ENCODE peak calls at places on chromosomes 11 and 22, in ten cellular contexts. R, D, H, Q, O, F, P, C, N and U are unnamed samples.
A peak's percentile ranks its signal among the peaks of the same experiment; 100 is the strongest.

GRCh38 chr11:33065445-33066178 is 26.2 kb downstream of the TCP11L1 start:
- DNase-seq in N (peak; percentile 63), P (peak; percentile 84), F (peak; percentile 90), C (peak; percentile 52), O (peak; percentile 58), H (no peak), Q (peak; percentile 50), D (peak; percentile 44), R (no peak), U (peak; percentile 68)

GRCh38 chr11:35142481-35143207 is 3.7 kb downstream of the CD44 start:
- DNase-seq in Q (peak; percentile 91), N (no peak), D (no peak), O (no peak), H (no peak), C (peak; percentile 84), P (no peak), F (no peak), R (no peak), U (peak; percentile 82)

GRCh38 chr11:128687321-128687720 is 6.6 kb upstream of the FLI1 start:
- DNase-seq in R (no peak), C (peak; percentile 49), O (peak; percentile 46), N (no peak), F (peak; percentile 58), P (peak; percentile 74), H (no peak), D (no peak), Q (no peak), U (no peak)

GRCh38 chr11:10623797-10624761 is 55.6 kb upstream of the LYVE1 start:
- DNase-seq in P (peak; percentile 86), F (peak; percentile 75), H (no peak), R (no peak), N (no peak), Q (no peak), C (no peak), O (no peak), D (no peak), U (peak; percentile 25)

GRCh38 chr11:80925291-80925690 is 1484.5 kb upstream of the TENM4 start:
- DNase-seq in F (peak; percentile 1), O (no peak), D (no peak), N (no peak), R (no peak), P (no peak), C (peak; percentile 15), H (no peak), Q (no peak), U (no peak)

GRCh38 chr11:82465481-82465880 is 268.2 kb downstream of the FAM181B start:
- DNase-seq in N (no peak), Q (no peak), C (peak; percentile 48), P (no peak), R (no peak), O (no peak), H (no peak), F (no peak), D (no peak), U (no peak)

GRCh38 chr11:111977141-111978027 is 40.2 kb downstream of the DIXDC1 start:
- DNase-seq in P (peak; percentile 84), D (peak; percentile 43), Q (peak; percentile 57), R (no peak), C (no peak), F (peak; percentile 63), N (peak; percentile 70), O (peak; percentile 77), H (peak; percentile 72), U (peak; percentile 42)

GRCh38 chr22:24285245-24285644 is 14.6 kb downstream of the SPECC1L start:
- DNase-seq in H (no peak), O (no peak), R (no peak), F (no peak), Q (peak; percentile 42), N (no peak), C (no peak), D (no peak), P (no peak), U (peak; percentile 40)

GRCh38 chr11:32343325-32344008 is 91.9 kb downstream of the WT1 start:
- DNase-seq in H (no peak), Q (no peak), P (no peak), O (no peak), R (no peak), F (no peak), D (no peak), N (no peak), C (peak; percentile 13), U (no peak)

GRCh38 chr11:74739546-74740270 is 8.5 kb upstream of the CHRDL2 start:
- DNase-seq in F (peak; percentile 86), R (no peak), C (peak; percentile 49), N (peak; percentile 63), H (no peak), Q (peak; percentile 45), O (peak; percentile 47), P (no peak), D (no peak), U (peak; percentile 81)

GRCh38 chr11:30535818-30536217 is 50.3 kb downstream of the MPPED2 start:
- DNase-seq in H (no peak), R (no peak), O (no peak), Q (no peak), F (no peak), N (no peak), P (no peak), D (no peak), C (no peak), U (no peak)

GRCh38 chr11:83257638-83258229 is 28.4 kb downstream of the CCDC90B start:
- DNase-seq in P (no peak), O (no peak), H (no peak), C (peak; percentile 22), N (peak; percentile 18), R (no peak), D (no peak), F (peak; percentile 20), Q (peak; percentile 91), U (peak; percentile 82)

GRCh38 chr11:32960553-32961164 is 55.0 kb upstream of the DEPDC7 start:
- DNase-seq in H (no peak), D (no peak), N (no peak), P (no peak), Q (peak; percentile 40), C (peak; percentile 61), R (no peak), O (no peak), F (peak; percentile 60), U (peak; percentile 79)

GRCh38 chr11:465896-466538 is 15.9 kb downstream of the PTDSS2 start:
- DNase-seq in Q (no peak), F (peak; percentile 70), R (no peak), N (no peak), O (no peak), P (no peak), D (no peak), C (peak; percentile 20), H (no peak), U (no peak)

GRCh38 chr11:96045622-96046456 is 121.9 kb upstream of the MTMR2 start:
- DNase-seq in R (no peak), P (no peak), H (peak; percentile 62), O (peak; percentile 29), D (peak; percentile 33), C (peak; percentile 20), Q (peak; percentile 87), N (peak; percentile 54), F (peak; percentile 85), U (peak; percentile 92)

GRCh38 chr11:104776501-104777170 is 121.6 kb downstream of the CASP12 start:
- DNase-seq in Q (peak; percentile 36), C (peak; percentile 85), O (no peak), H (no peak), N (no peak), P (no peak), D (no peak), R (no peak), F (no peak), U (no peak)

GRCh38 chr11:12724301-12725046 is 50.3 kb downstream of the TEAD1 start:
- DNase-seq in H (peak; percentile 92), O (peak; percentile 71), D (peak; percentile 75), N (peak; percentile 90), C (peak; percentile 94), F (peak; percentile 91), Q (peak; percentile 91), R (peak; percentile 3), P (no peak), U (peak; percentile 95)

GRCh38 chr22:37377927-37378326 is 49.4 kb downstream of the ELFN2 start:
- DNase-seq in H (no peak), O (no peak), C (no peak), Q (no peak), N (no peak), F (no peak), R (no peak), D (no peak), P (no peak), U (no peak)
- H3K4me3 ChIP-seq in H (no peak overlapping the region), O (no peak overlapping the region), C (no peak overlapping the region), Q (no peak overlapping the region), N (no peak overlapping the region), F (no peak overlapping the region), R (no peak overlapping the region), D (no peak overlapping the region), P (no peak overlapping the region), U (no peak overlapping the region)

GRCh38 chr22:40107244-40107643 is 70.5 kb upstream of the TNRC6B start:
- DNase-seq in D (no peak), H (no peak), P (no peak), F (no peak), R (no peak), C (no peak), O (no peak), N (no peak), Q (no peak), U (peak; percentile 13)
- H3K4me3 ChIP-seq in D (no peak overlapping the region), H (peak overlapping the region; percentile 13), P (peak overlapping the region; percentile 34), F (no peak overlapping the region), R (peak overlapping the region; percentile 27), C (no peak overlapping the region), O (peak overlapping the region; percentile 48), N (peak overlapping the region; percentile 6), Q (peak overlapping the region; percentile 34), U (no peak overlapping the region)

GRCh38 chr11:114447892-114448291 is 8.6 kb downstream of the REXO2 start:
- DNase-seq in Q (peak; percentile 65), D (no peak), O (no peak), C (no peak), R (no peak), F (no peak), N (no peak), H (no peak), P (no peak), U (peak; percentile 42)
- H3K4me3 ChIP-seq in Q (no peak overlapping the region), D (no peak overlapping the region), O (no peak overlapping the region), C (no peak overlapping the region), R (no peak overlapping the region), F (no peak overlapping the region), N (no peak overlapping the region), H (no peak overlapping the region), P (no peak overlapping the region), U (no peak overlapping the region)

GRCh38 chr11:100793525-100793924 is 106.4 kb downstream of the ARHGAP42 start:
- DNase-seq in D (no peak), R (no peak), C (peak; percentile 38), N (no peak), P (no peak), H (no peak), F (no peak), Q (no peak), O (no peak), U (peak; percentile 45)

GRCh38 chr11:100790073-100790472 is 103.0 kb downstream of the ARHGAP42 start:
- DNase-seq in D (no peak), H (no peak), C (no peak), Q (no peak), R (no peak), P (no peak), O (no peak), F (no peak), N (no peak), U (no peak)

GRCh38 chr11:100789500-100789899 is 102.4 kb downstream of the ARHGAP42 start:
- DNase-seq in O (peak; percentile 41), P (no peak), D (peak; percentile 60), H (no peak), F (peak; percentile 29), N (peak; percentile 23), Q (peak; percentile 40), R (no peak), C (no peak), U (peak; percentile 11)

GRCh38 chr11:100791873-100792272 is 104.8 kb downstream of the ARHGAP42 start:
- DNase-seq in R (no peak), H (no peak), F (peak; percentile 85), P (no peak), C (peak; percentile 71), Q (no peak), O (no peak), N (no peak), D (no peak), U (no peak)

GRCh38 chr11:100791103-100791502 is 104.0 kb downstream of the ARHGAP42 start:
- DNase-seq in P (no peak), F (peak; percentile 68), D (no peak), Q (no peak), C (no peak), N (no peak), O (no peak), H (no peak), R (no peak), U (no peak)
- H3K4me3 ChIP-seq in P (no peak overlapping the region), F (no peak overlapping the region), D (no peak overlapping the region), Q (no peak overlapping the region), C (no peak overlapping the region), N (no peak overlapping the region), O (no peak overlapping the region), H (no peak overlapping the region), R (no peak overlapping the region), U (no peak overlapping the region)